ENCODE peak calls at places on chromosomes 11 and 22, in nine cellular contexts. J is fibroblast of lung, F is left ventricle myocardium inferior, L is cardiac muscle cell, T is A673, Z is BJ, P is GM20000, D is epithelial cell of esophagus, A is AG10803. X is an unnamed sample.

GRCh38 chr11:8273281-8273680 is 9.6 kb upstream of the LMO1 start:
- DNase-seq in J (peak), F (no peak), L (peak), T (no peak), Z (no peak), P (no peak), D (peak), A (no peak), X (no peak)

GRCh38 chr11:124075492-124075840 is 34.3 kb upstream of the OR10G7 start:
- DNase-seq in J (no peak), F (no peak), L (no peak), T (no peak), Z (no peak), P (no peak), D (no peak), A (no peak), X (no peak)

GRCh38 chr11:110855246-110855645 is 143.0 kb upstream of the ARHGAP20 start:
- DNase-seq in J (peak), F (no peak), L (peak), T (peak), Z (no peak), P (no peak), D (no peak), A (peak), X (no peak)

GRCh38 chr22:26460202-26460601 is 23.4 kb downstream of the HPS4 start:
- DNase-seq in J (no peak), F (no peak), L (no peak), T (no peak), Z (no peak), P (no peak), D (peak), A (no peak), X (no peak)

GRCh38 chr22:17411213-17411612 is 42.0 kb downstream of the CECR2 start:
- DNase-seq in J (peak), F (no peak), L (peak), T (no peak), Z (no peak), P (no peak), D (no peak), A (no peak), X (no peak)

GRCh38 chr11:30125461-30125860 is 105.4 kb upstream of the FSHB start:
- DNase-seq in J (no peak), F (no peak), L (peak), T (no peak), Z (no peak), P (no peak), D (peak), A (peak), X (no peak)

GRCh38 chr11:1348748-1349073 is 39.3 kb upstream of the TOLLIP start:
- DNase-seq in J (no peak), F (no peak), L (no peak), T (no peak), Z (no peak), P (peak), D (no peak), A (no peak), X (no peak)

GRCh38 chr11:45154276-45154675 is 7.8 kb downstream of the PRDM11 start:
- DNase-seq in J (no peak), F (no peak), L (no peak), T (no peak), Z (no peak), P (no peak), D (no peak), A (no peak), X (no peak)

GRCh38 chr11:41612415-41612814 is 153.0 kb upstream of the LRRC4C start:
- DNase-seq in J (no peak), F (no peak), L (no peak), T (peak), Z (no peak), P (no peak), D (no peak), A (peak), X (no peak)

GRCh38 chr22:45638834-45639746 is 32.5 kb upstream of the ATXN10 start:
- DNase-seq in J (peak), F (peak), L (peak), T (no peak), Z (no peak), P (no peak), D (peak), A (peak), X (no peak)
- TF ChIP-seq CTCF in J (no peak), F (no peak), L (peak), T (no peak), Z (no peak), P (no peak), D (no peak), A (peak), X (no peak)

GRCh38 chr22:41237707-41238569 is 2.8 kb downstream of the CHADL start:
- DNase-seq in J (peak), F (peak), L (peak), T (no peak), Z (no peak), P (peak), D (peak), A (peak), X (peak)
- TF ChIP-seq CTCF in J (peak), F (peak), L (peak), T (peak), Z (peak), P (peak), D (peak), A (peak), X (peak)

GRCh38 chr11:74094393-74094792 is 76.4 kb downstream of the C2CD3 start:
- DNase-seq in J (no peak), F (no peak), L (no peak), T (no peak), Z (no peak), P (no peak), D (peak), A (no peak), X (no peak)
- TF ChIP-seq CTCF in J (no peak), F (no peak), L (no peak), T (no peak), Z (no peak), P (no peak), D (peak), A (no peak), X (no peak)

DNA sequence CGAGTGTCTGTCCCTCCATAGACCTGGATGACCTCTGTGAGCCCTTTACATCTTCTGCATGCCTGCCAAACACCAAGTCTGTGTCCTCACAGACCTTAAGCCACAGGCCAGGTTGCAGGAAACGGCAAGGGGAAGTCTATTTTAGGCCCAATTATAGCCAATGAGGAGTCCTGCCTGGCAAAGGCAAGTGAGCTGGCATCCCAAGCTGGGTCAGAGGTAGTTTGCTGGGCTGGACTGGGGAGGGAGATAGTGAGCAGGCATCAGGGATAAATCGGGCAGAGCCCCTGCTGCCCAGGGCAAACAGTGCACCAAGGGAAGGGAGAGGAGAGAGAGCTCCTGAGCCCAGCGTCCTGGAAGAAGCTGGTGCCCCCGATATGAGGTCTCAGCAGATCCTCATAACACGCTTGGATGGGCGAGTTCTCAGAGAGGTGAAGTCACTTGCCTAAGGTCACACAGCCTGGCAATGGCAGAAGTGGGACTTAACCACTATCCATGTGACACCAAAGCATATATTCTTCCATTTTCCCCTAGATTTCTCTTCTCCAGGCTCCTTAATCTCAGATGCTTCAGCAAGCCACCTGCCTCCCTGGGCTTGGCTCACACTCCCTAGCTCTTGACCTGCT is 3.7 kb upstream of the RELT start:
- DNase-seq in J (no peak), F (no peak), L (no peak), T (peak), Z (no peak), P (no peak), D (no peak), A (peak), X (no peak)
- TF ChIP-seq CTCF in J (peak), F (peak), L (peak), T (no peak), Z (peak), P (no peak), D (no peak), A (peak), X (peak)

GRCh38 chr11:72221386-72221785 is 3.2 kb upstream of the INPPL1 start:
- DNase-seq in J (no peak), F (no peak), L (no peak), T (no peak), Z (no peak), P (no peak), D (no peak), A (no peak), X (no peak)

GRCh38 chr11:72224587-72225410 is at the start of gene INPPL1:
- DNase-seq in J (peak), F (peak), L (peak), T (peak), Z (no peak), P (peak), D (peak), A (no peak), X (peak)

GRCh38 chr11:72222106-72222891 is 2.3 kb upstream of the INPPL1 start:
- DNase-seq in J (no peak), F (no peak), L (no peak), T (no peak), Z (no peak), P (no peak), D (no peak), A (no peak), X (no peak)

GRCh38 chr11:72223615-72224586 is 666 bp upstream of the INPPL1 start:
- DNase-seq in J (peak), F (peak), L (peak), T (peak), Z (peak), P (peak), D (no peak), A (peak), X (peak)

GRCh38 chr11:72222907-72223614 is 1.5 kb upstream of the INPPL1 start:
- DNase-seq in J (peak), F (peak), L (peak), T (peak), Z (peak), P (peak), D (peak), A (peak), X (peak)
- TF ChIP-seq CTCF in J (peak), F (peak), L (peak), T (no peak), Z (peak), P (no peak), D (peak), A (peak), X (no peak)

DNA sequence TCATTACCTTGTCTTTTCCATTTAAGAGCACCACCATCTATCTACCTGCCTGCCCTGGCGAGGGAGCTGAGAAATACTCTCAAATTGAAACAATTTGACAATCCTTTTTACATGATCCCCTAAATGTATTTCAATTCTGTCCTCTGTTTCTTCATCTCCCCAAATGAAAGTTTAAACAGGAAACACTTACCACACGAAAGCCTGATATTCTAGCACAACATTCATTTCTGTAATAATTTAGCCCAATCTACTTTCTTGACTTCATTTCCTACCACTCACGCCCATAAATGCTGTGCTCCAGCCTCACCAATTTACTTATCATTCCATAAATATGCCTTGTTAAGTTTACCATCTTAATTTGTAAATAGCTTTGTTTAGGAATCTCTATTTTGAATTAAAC is 89.8 kb upstream of the MS4A8 start:
- DNase-seq in J (no peak), F (no peak), L (no peak), T (no peak), Z (no peak), P (no peak), D (no peak), A (no peak), X (no peak)
- TF ChIP-seq CTCF in J (no peak), F (no peak), L (no peak), T (no peak), Z (no peak), P (no peak), D (no peak), A (no peak), X (no peak)

X was measured in GM06990.